ENCODE peak calls at places on chromosomes 6 and 20, in eight cellular contexts. T is NCI-H1436 treated with DMSO at 0.1 percent for 48 hours; R is T-helper 1 cell; A is Kasumi-1; K is activated CD8-positive, alpha-beta memory T cell treated with anti-CD3 and anti-CD28 coated beads for 24 hours; W is fibroblast of lung; F is effector memory CD8-positive, alpha-beta T cell; G is ELR. V is an unnamed sample.

GRCh38 chr6:68777956-68778355 is 142.9 kb downstream of the ADGRB3 start:
- DNase-seq in A (no peak), R (no peak), K (no peak), G (peak), W (peak), T (peak), F (no peak), V (no peak)

GRCh38 chr6:69122407-69122773 is 487.3 kb downstream of the ADGRB3 start:
- DNase-seq in A (no peak), R (no peak), W (no peak), K (no peak), F (no peak), T (no peak), G (no peak), V (no peak)

GRCh38 chr6:111691345-111692225 is 85.9 kb upstream of the TRAF3IP2 start:
- DNase-seq in R (no peak), A (no peak), W (peak), F (no peak), K (peak), G (no peak), T (no peak), V (no peak)

GRCh38 chr20:50418890-50419642 is 91.1 kb upstream of the PTPN1 start:
- DNase-seq in K (no peak), G (no peak), T (no peak), F (no peak), A (no peak), W (no peak), R (no peak), V (no peak)

GRCh38 chr6:85669735-85670194 is 27.1 kb upstream of the SYNCRIP start:
- DNase-seq in K (peak), F (peak), W (peak), G (peak), T (no peak), R (peak), A (peak), V (peak)

GRCh38 chr6:135033238-135033637 is 21.4 kb downstream of the HBS1L start:
- DNase-seq in W (no peak), K (no peak), T (no peak), G (no peak), A (no peak), R (no peak), F (no peak), V (no peak)

GRCh38 chr20:7859371-7859802 is 80.9 kb downstream of the HAO1 start:
- DNase-seq in W (peak), A (peak), K (no peak), T (peak), G (peak), F (no peak), R (no peak), V (peak)

GRCh38 chr6:114090626-114091025 is 119.7 kb upstream of the HDAC2 start:
- DNase-seq in T (no peak), W (peak), K (no peak), F (no peak), G (no peak), A (no peak), R (no peak), V (no peak)

GRCh38 chr6:87909849-87910248 is 137.8 kb upstream of the SPACA1 start:
- DNase-seq in W (peak), T (no peak), K (no peak), F (no peak), G (peak), R (no peak), A (no peak), V (peak)

GRCh38 chr20:59776626-59777320 is 156.7 kb downstream of the SYCP2 start:
- DNase-seq in T (no peak), W (no peak), G (no peak), R (no peak), A (no peak), K (peak), F (no peak), V (no peak)

GRCh38 chr6:89970609-89971337 is 76.5 kb downstream of the GJA10 start:
- DNase-seq in W (peak), F (no peak), T (no peak), R (no peak), A (peak), K (no peak), G (peak), V (peak)

GRCh38 chr20:61045876-61046585 is 206.0 kb upstream of the CDH4 start:
- DNase-seq in W (no peak), G (no peak), A (no peak), R (no peak), K (no peak), F (no peak), T (no peak), V (no peak)

GRCh38 chr6:128073389-128073788 is 172.5 kb upstream of the THEMIS start:
- DNase-seq in F (no peak), W (no peak), G (no peak), R (no peak), T (no peak), K (no peak), A (no peak), V (no peak)

GRCh38 chr6:112298021-112298745 is 43.8 kb upstream of the LAMA4 start:
- DNase-seq in W (peak), A (no peak), F (no peak), R (no peak), T (no peak), K (no peak), G (peak), V (peak)

GRCh38 chr6:40328376-40328987 is 258.7 kb downstream of the LRFN2 start:
- DNase-seq in W (no peak), K (peak), F (peak), T (no peak), A (no peak), R (peak), G (peak), V (no peak)

GRCh38 chr20:3434232-3434631 is 26.8 kb upstream of the DNAAF9 start:
- DNase-seq in G (no peak), K (no peak), A (no peak), R (no peak), W (no peak), F (no peak), T (no peak), V (no peak)

GRCh38 chr6:16901777-16902176 is 140.5 kb upstream of the ATXN1 start:
- DNase-seq in K (no peak), R (no peak), G (peak), F (no peak), A (no peak), W (peak), T (no peak), V (no peak)

GRCh38 chr20:38635721-38636285 is 34.2 kb downstream of the ARHGAP40 start:
- DNase-seq in A (no peak), F (no peak), W (peak), T (no peak), G (peak), K (no peak), R (no peak), V (no peak)

GRCh38 chr6:159376443-159377182 is 207.4 kb downstream of the FNDC1 start:
- DNase-seq in A (no peak), K (no peak), W (no peak), T (no peak), R (no peak), F (no peak), G (no peak), V (no peak)